ENCODE peak calls at places on chromosomes 12 and 14, in five cellular contexts. J is dermis blood vessel endothelial cell, F is foreskin fibroblast, L is left ventricle myocardium inferior, R is anterior cingulate cortex. A is an unnamed sample.

GRCh38 chr12:108063192-108063591 is 65.9 kb upstream of the WSCD2 start:
- DNase-seq in J (peak), L (no peak), F (no peak), R (no peak), A (no peak)

GRCh38 chr12:32062841-32063240 is 43.8 kb upstream of the BICD1 start:
- DNase-seq in L (no peak), J (no peak), F (no peak), R (no peak), A (no peak)

GRCh38 chr14:69259531-69260245 is at the start of gene GALNT16:
- DNase-seq in J (peak), L (peak), F (no peak), R (peak), A (no peak)

GRCh38 chr12:57435288-57435687 is 704 bp downstream of the INHBC start:
- DNase-seq in J (no peak), F (no peak), R (no peak), L (no peak), A (no peak)

GRCh38 chr12:91565246-91565645 is 382.6 kb upstream of the DCN start:
- DNase-seq in R (no peak), L (no peak), F (peak), J (no peak), A (no peak)

GRCh38 chr14:54881761-54882401 is 20.7 kb downstream of the GCH1 start:
- DNase-seq in J (peak), L (no peak), F (no peak), R (no peak), A (no peak)

GRCh38 chr12:102833687-102834435 is 83.2 kb downstream of the PAH start:
- DNase-seq in J (no peak), L (no peak), F (no peak), R (no peak), A (no peak)

GRCh38 chr14:24514209-24514608 is 6.1 kb upstream of the CMA1 start:
- DNase-seq in R (no peak), L (no peak), F (no peak), J (no peak), A (no peak)

GRCh38 chr12:96063046-96063445 is 27.7 kb upstream of the LTA4H start:
- DNase-seq in J (peak), F (no peak), R (no peak), L (no peak), A (no peak)

GRCh38 chr12:82705774-82706173 is 19.1 kb downstream of the TMTC2 start:
- DNase-seq in J (no peak), F (no peak), R (no peak), L (no peak), A (no peak)

GRCh38 chr14:104586832-104587620 is 7.5 kb downstream of the C14orf180 start:
- DNase-seq in F (peak), J (no peak), R (no peak), L (peak), A (no peak)

GRCh38 chr14:103925316-103925715 is 2.9 kb upstream of the TDRD9 start:
- DNase-seq in J (no peak), F (no peak), L (no peak), R (no peak), A (no peak)

GRCh38 chr14:81066672-81067071 is 111.3 kb downstream of the TSHR start:
- DNase-seq in L (no peak), R (no peak), J (no peak), F (no peak), A (no peak)

GRCh38 chr12:49730568-49731101 is 10.7 kb upstream of the TMBIM6 start:
- DNase-seq in J (no peak), R (no peak), L (no peak), F (no peak), A (no peak)

GRCh38 chr12:62789856-62790255 is 145.1 kb downstream of the PPM1H start:
- DNase-seq in F (no peak), J (peak), R (no peak), L (no peak), A (no peak)

GRCh38 chr14:34794217-34794616 is 79.8 kb upstream of the CFL2 start:
- DNase-seq in L (no peak), J (no peak), F (peak), R (no peak), A (no peak)

GRCh38 chr14:95313707-95314106 is 6.0 kb downstream of the CLMN start:
- DNase-seq in R (no peak), J (no peak), L (peak), F (peak), A (no peak)

GRCh38 chr14:73740921-73741326 is 26.7 kb upstream of the PNMA1 start:
- DNase-seq in R (no peak), J (no peak), F (peak), L (peak), A (peak)

GRCh38 chr12:30417697-30418231 is 277.9 kb downstream of the IPO8 start:
- DNase-seq in F (peak), L (no peak), R (no peak), J (no peak), A (no peak)

GRCh38 chr12:110657747-110658146 is 31.2 kb downstream of the HVCN1 start:
- DNase-seq in J (no peak), L (no peak), F (no peak), R (no peak), A (no peak)

GRCh38 chr14:91947196-91948184 is at the start of gene FBLN5:
- DNase-seq in R (no peak), L (peak), F (peak), J (peak), A (no peak)

GRCh38 chr12:76777765-76778216 is 13.9 kb downstream of the ZDHHC17 start:
- DNase-seq in J (no peak), F (no peak), R (no peak), L (no peak), A (no peak)

GRCh38 chr14:95649230-95649629 is 37.0 kb upstream of the TCL1B start:
- DNase-seq in R (no peak), L (no peak), F (no peak), J (no peak), A (no peak)

GRCh38 chr12:43740511-43741100 is 18.0 kb downstream of the PUS7L start:
- DNase-seq in R (no peak), F (no peak), J (no peak), L (no peak), A (no peak)

GRCh38 chr12:56622535-56622934 is 7.6 kb downstream of the BAZ2A start:
- DNase-seq in F (no peak), R (no peak), J (no peak), L (no peak), A (no peak)

GRCh38 chr12:52524241-52524897 is 4.2 kb upstream of the KRT5 start:
- DNase-seq in F (no peak), J (no peak), L (no peak), R (no peak), A (no peak)

GRCh38 chr12:40738856-40739255 is 46.6 kb downstream of the CNTN1 start:
- DNase-seq in J (no peak), F (no peak), R (no peak), L (no peak), A (no peak)

GRCh38 chr12:80632835-80633234 is 74.6 kb upstream of the MYF6 start:
- DNase-seq in R (no peak), L (no peak), F (no peak), J (peak), A (no peak)

GRCh38 chr14:59583755-59584154 is 7.1 kb upstream of the CCDC175 start:
- DNase-seq in L (no peak), F (peak), R (no peak), J (no peak), A (no peak)

GRCh38 chr12:132323171-132324010 is 6.0 kb downstream of the GALNT9 start:
- DNase-seq in L (no peak), J (peak), R (no peak), F (no peak), A (no peak)

GRCh38 chr12:75944905-75945412 is 86.6 kb downstream of the PHLDA1 start:
- DNase-seq in F (no peak), L (no peak), R (no peak), J (no peak), A (no peak)

GRCh38 chr12:111446044-111446581 is 40.4 kb downstream of the SH2B3 start:
- DNase-seq in F (no peak), L (no peak), J (peak), R (no peak), A (peak)

GRCh38 chr14:74945852-74946658 is 9.3 kb downstream of the PGF start:
- DNase-seq in L (peak), F (peak), R (peak), J (peak), A (peak)

GRCh38 chr12:99099786-99100185 is 454.7 kb downstream of the APAF1 start:
- DNase-seq in F (no peak), L (no peak), R (no peak), J (no peak), A (no peak)

GRCh38 chr14:93832076-93832475 is 43.8 kb upstream of the PRIMA1 start:
- DNase-seq in R (no peak), J (no peak), L (no peak), F (no peak), A (no peak)

GRCh38 chr14:105989746-105990302 is 463.4 kb downstream of the TMEM121 start:
- DNase-seq in F (no peak), L (no peak), R (no peak), J (no peak), A (no peak)

A was measured in NCI-H510A.